ENCODE peak calls at places on chromosomes 13 and 19, in eight cellular contexts. One of them, this sample, is unnamed. For H3K9me3 and H3K4me1, the result is how much of the 10 kb centered on the place peaks cover.

GRCh38 chr13:113224486-113224885 is 15.1 kb downstream of the CUL4A start:
- DNase-seq in heart right ventricle: peak
- DNase-seq in breast epithelium: no peak
- DNase-seq in left ventricle myocardium inferior: peak
- DNase-seq in aorta: no peak
- DNase-seq in K562: no peak
- DNase-seq in tibial nerve: no peak
- DNase-seq in Caco-2: no peak
- DNase-seq in this sample: peak

GRCh38 chr13:39249971-39250370 is 211.7 kb downstream of the NHLRC3 start:
- DNase-seq in heart right ventricle: no peak
- DNase-seq in breast epithelium: no peak
- DNase-seq in left ventricle myocardium inferior: no peak
- DNase-seq in aorta: no peak
- DNase-seq in K562: no peak
- DNase-seq in tibial nerve: no peak
- DNase-seq in Caco-2: no peak
- DNase-seq in this sample: no peak

GRCh38 chr19:14528419-14529253 is 758 bp upstream of the TECR start:
- DNase-seq in heart right ventricle: no peak
- DNase-seq in breast epithelium: no peak
- DNase-seq in left ventricle myocardium inferior: no peak
- DNase-seq in aorta: peak
- DNase-seq in K562: no peak
- DNase-seq in tibial nerve: no peak
- DNase-seq in Caco-2: no peak
- DNase-seq in this sample: no peak

GRCh38 chr19:7533281-7533819 is 2.2 kb upstream of the PNPLA6 start:
- DNase-seq in heart right ventricle: peak
- DNase-seq in breast epithelium: no peak
- DNase-seq in left ventricle myocardium inferior: peak
- DNase-seq in aorta: peak
- DNase-seq in K562: no peak
- DNase-seq in tibial nerve: peak
- DNase-seq in Caco-2: no peak
- DNase-seq in this sample: peak

GRCh38 chr19:18636183-18636968 is 452 bp upstream of the KLHL26 start:
- DNase-seq in heart right ventricle: peak
- DNase-seq in breast epithelium: peak
- DNase-seq in left ventricle myocardium inferior: peak
- DNase-seq in aorta: peak
- DNase-seq in K562: peak
- DNase-seq in tibial nerve: peak
- DNase-seq in Caco-2: peak
- DNase-seq in this sample: peak

GRCh38 chr13:113635709-113636108 is 22.3 kb downstream of the ATP4B start:
- DNase-seq in heart right ventricle: no peak
- DNase-seq in breast epithelium: peak
- DNase-seq in left ventricle myocardium inferior: peak
- DNase-seq in aorta: peak
- DNase-seq in K562: no peak
- DNase-seq in tibial nerve: no peak
- DNase-seq in Caco-2: no peak
- DNase-seq in this sample: no peak

GRCh38 chr13:38008636-38009035 is 139.1 kb upstream of the TRPC4 start:
- DNase-seq in heart right ventricle: no peak
- DNase-seq in breast epithelium: no peak
- DNase-seq in left ventricle myocardium inferior: no peak
- DNase-seq in aorta: no peak
- DNase-seq in K562: peak
- DNase-seq in tibial nerve: peak
- DNase-seq in Caco-2: no peak
- DNase-seq in this sample: no peak

GRCh38 chr13:114071441-114071840 is 61.0 kb downstream of the RASA3 start:
- DNase-seq in heart right ventricle: no peak
- DNase-seq in breast epithelium: peak
- DNase-seq in left ventricle myocardium inferior: no peak
- DNase-seq in aorta: peak
- DNase-seq in K562: no peak
- DNase-seq in tibial nerve: no peak
- DNase-seq in Caco-2: no peak
- DNase-seq in this sample: peak

GRCh38 chr13:113650275-113650674 is 7.7 kb downstream of the ATP4B start:
- DNase-seq in heart right ventricle: no peak
- DNase-seq in breast epithelium: peak
- DNase-seq in left ventricle myocardium inferior: peak
- DNase-seq in aorta: peak
- DNase-seq in K562: no peak
- DNase-seq in tibial nerve: no peak
- DNase-seq in Caco-2: no peak
- DNase-seq in this sample: peak

GRCh38 chr13:22110368-22110767 is 439.5 kb downstream of the FGF9 start:
- DNase-seq in heart right ventricle: no peak
- DNase-seq in breast epithelium: no peak
- DNase-seq in left ventricle myocardium inferior: no peak
- DNase-seq in aorta: peak
- DNase-seq in K562: no peak
- DNase-seq in tibial nerve: no peak
- DNase-seq in Caco-2: no peak
- DNase-seq in this sample: no peak

GRCh38 chr19:46082728-46083050 is 41.8 kb downstream of the IGFL3 start:
- DNase-seq in heart right ventricle: no peak
- DNase-seq in breast epithelium: no peak
- DNase-seq in left ventricle myocardium inferior: no peak
- DNase-seq in aorta: no peak
- DNase-seq in K562: no peak
- DNase-seq in tibial nerve: no peak
- DNase-seq in Caco-2: no peak
- DNase-seq in this sample: no peak

GRCh38 chr13:72728290-72728605 is 525 bp downstream of the BORA start:
- DNase-seq in heart right ventricle: no peak
- DNase-seq in breast epithelium: no peak
- DNase-seq in left ventricle myocardium inferior: no peak
- DNase-seq in aorta: no peak
- DNase-seq in K562: peak
- DNase-seq in tibial nerve: no peak
- DNase-seq in Caco-2: no peak
- DNase-seq in this sample: no peak

GRCh38 chr13:20399961-20400360 is 125.7 kb downstream of the CRYL1 start:
- DNase-seq in heart right ventricle: no peak
- DNase-seq in breast epithelium: no peak
- DNase-seq in left ventricle myocardium inferior: no peak
- DNase-seq in aorta: no peak
- DNase-seq in K562: no peak
- DNase-seq in tibial nerve: no peak
- DNase-seq in Caco-2: no peak
- DNase-seq in this sample: no peak

GRCh38 chr13:73412933-73413332 is 354.1 kb downstream of the KLF5 start:
- DNase-seq in heart right ventricle: no peak
- DNase-seq in breast epithelium: no peak
- DNase-seq in left ventricle myocardium inferior: no peak
- DNase-seq in aorta: no peak
- DNase-seq in K562: no peak
- DNase-seq in tibial nerve: no peak
- DNase-seq in Caco-2: no peak
- DNase-seq in this sample: no peak

GRCh38 chr19:662207-662961 is 630 bp downstream of the RNF126 start:
- DNase-seq in heart right ventricle: no peak
- DNase-seq in breast epithelium: no peak
- DNase-seq in left ventricle myocardium inferior: no peak
- DNase-seq in aorta: no peak
- DNase-seq in K562: peak
- DNase-seq in tibial nerve: no peak
- DNase-seq in Caco-2: peak
- DNase-seq in this sample: peak

GRCh38 chr19:1624458-1624857 is 19.2 kb upstream of the UQCR11 start:
- DNase-seq in heart right ventricle: peak
- DNase-seq in breast epithelium: no peak
- DNase-seq in left ventricle myocardium inferior: peak
- DNase-seq in aorta: peak
- DNase-seq in K562: peak
- DNase-seq in tibial nerve: peak
- DNase-seq in Caco-2: peak
- DNase-seq in this sample: peak

GRCh38 chr13:76293346-76293745 is 592.9 kb downstream of the KCTD12 start:
- DNase-seq in heart right ventricle: no peak
- DNase-seq in breast epithelium: no peak
- DNase-seq in left ventricle myocardium inferior: no peak
- DNase-seq in aorta: no peak
- DNase-seq in K562: no peak
- DNase-seq in tibial nerve: no peak
- DNase-seq in Caco-2: no peak
- DNase-seq in this sample: no peak

GRCh38 chr13:35512271-35512920 is 35.9 kb upstream of the MAB21L1 start:
- DNase-seq in heart right ventricle: no peak
- DNase-seq in breast epithelium: no peak
- DNase-seq in left ventricle myocardium inferior: no peak
- DNase-seq in aorta: no peak
- DNase-seq in K562: no peak
- DNase-seq in tibial nerve: peak
- DNase-seq in Caco-2: no peak
- DNase-seq in this sample: no peak

GRCh38 chr19:51639916-51640315 is 6.7 kb downstream of the SIGLEC14 start:
- DNase-seq in heart right ventricle: no peak
- DNase-seq in breast epithelium: no peak
- DNase-seq in left ventricle myocardium inferior: no peak
- DNase-seq in aorta: no peak
- DNase-seq in K562: no peak
- DNase-seq in tibial nerve: no peak
- DNase-seq in Caco-2: no peak
- DNase-seq in this sample: no peak
- H3K9me3 ChIP-seq in heart right ventricle: under half
- H3K9me3 ChIP-seq in breast epithelium: under half
- H3K9me3 ChIP-seq in left ventricle myocardium inferior: under half
- H3K9me3 ChIP-seq in aorta: under half
- H3K9me3 ChIP-seq in K562: under half
- H3K9me3 ChIP-seq in tibial nerve: under half
- H3K9me3 ChIP-seq in Caco-2: under half
- H3K9me3 ChIP-seq in this sample: under half

DNA sequence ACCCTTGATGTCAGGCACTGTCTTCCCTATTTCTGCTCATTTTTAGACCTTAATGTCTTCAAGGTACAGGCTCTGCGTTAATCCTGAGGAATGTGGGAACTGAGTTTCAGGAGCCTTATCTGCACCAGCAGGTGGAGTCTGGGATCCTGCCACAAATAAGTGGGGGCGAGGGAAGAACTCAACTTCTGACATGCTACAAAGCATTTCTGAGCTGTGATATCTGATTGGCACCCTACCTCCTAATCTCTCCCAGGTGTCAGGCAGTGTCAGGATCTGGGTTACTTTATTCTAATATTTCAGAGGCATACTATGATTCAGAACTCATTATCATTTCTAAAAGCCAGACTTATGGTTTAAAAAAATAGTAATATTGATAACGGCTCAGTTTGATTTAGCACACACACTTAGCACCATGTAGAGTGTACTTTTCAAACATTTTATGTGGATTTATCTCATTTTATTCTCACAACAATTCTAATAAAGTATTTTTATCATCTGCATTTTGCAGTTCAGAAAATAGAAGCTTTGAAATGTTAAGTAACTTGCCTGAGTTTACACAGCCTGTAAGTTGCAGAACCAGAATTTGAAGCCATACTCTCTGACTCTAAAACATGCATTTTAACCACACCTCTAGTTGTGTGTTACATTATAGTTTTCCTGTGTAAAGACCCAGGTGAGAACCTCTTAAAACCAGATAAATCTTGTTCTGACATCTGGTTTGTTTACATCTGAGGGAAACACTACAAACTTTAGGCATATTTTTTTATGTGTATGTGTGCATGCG is 358.6 kb downstream of the TDRD3 start:
- DNase-seq in heart right ventricle: no peak
- DNase-seq in breast epithelium: no peak
- DNase-seq in left ventricle myocardium inferior: no peak
- DNase-seq in aorta: no peak
- DNase-seq in K562: no peak
- DNase-seq in tibial nerve: no peak
- DNase-seq in Caco-2: peak
- DNase-seq in this sample: no peak
- H3K4me1 ChIP-seq in heart right ventricle: under half
- H3K4me1 ChIP-seq in breast epithelium: under half
- H3K4me1 ChIP-seq in left ventricle myocardium inferior: under half
- H3K4me1 ChIP-seq in aorta: under half
- H3K4me1 ChIP-seq in K562: under half
- H3K4me1 ChIP-seq in tibial nerve: under half
- H3K4me1 ChIP-seq in Caco-2: under half
- H3K4me1 ChIP-seq in this sample: under half

DNA sequence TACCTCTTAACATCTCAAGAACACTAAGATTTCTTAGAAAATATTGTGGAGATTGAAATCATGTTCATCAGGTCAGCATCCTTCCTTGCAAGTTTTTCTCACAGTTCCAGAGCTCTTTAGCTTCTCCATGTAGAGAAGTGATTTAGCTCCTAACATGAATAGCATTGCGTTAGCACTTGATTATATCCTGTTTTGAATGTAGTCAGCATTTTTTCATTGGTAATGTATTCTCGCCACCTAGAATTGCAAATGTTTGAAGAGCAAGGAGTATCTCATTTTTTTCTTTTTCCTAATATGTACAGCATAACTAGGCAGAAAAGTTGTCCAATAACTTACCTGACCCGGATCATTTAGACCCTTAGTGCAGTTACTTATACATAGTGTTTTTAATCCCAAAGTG is 6.6 kb downstream of the ZNF470 start:
- DNase-seq in heart right ventricle: no peak
- DNase-seq in breast epithelium: no peak
- DNase-seq in left ventricle myocardium inferior: no peak
- DNase-seq in aorta: no peak
- DNase-seq in K562: no peak
- DNase-seq in tibial nerve: no peak
- DNase-seq in Caco-2: no peak
- DNase-seq in this sample: no peak
- H3K9me3 ChIP-seq in heart right ventricle: half or more
- H3K9me3 ChIP-seq in breast epithelium: half or more
- H3K9me3 ChIP-seq in left ventricle myocardium inferior: half or more
- H3K9me3 ChIP-seq in aorta: under half
- H3K9me3 ChIP-seq in K562: under half
- H3K9me3 ChIP-seq in tibial nerve: under half
- H3K9me3 ChIP-seq in Caco-2: half or more
- H3K9me3 ChIP-seq in this sample: under half

DNA sequence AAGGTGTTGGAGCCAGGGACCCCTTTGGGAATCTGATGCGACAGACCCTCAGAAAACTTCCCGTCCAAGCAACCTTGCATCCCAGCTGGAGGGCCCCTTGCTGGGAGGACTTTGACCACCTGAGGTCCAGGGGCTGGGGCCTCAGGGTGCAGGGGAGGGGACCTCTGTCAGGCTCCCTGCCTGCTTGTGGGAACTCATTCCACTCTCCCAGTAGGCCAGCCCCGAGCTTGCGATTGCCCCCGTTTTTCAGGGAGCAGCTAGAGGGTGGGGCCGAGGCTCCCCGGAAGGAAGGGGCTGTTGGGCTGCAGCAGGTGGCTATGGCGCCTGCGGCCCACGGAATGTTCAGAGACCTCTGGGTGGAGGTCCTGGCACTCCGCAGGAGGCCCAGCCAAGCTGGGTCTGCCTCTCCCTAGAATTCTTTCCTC is 2.8 kb downstream of the GNA11 start:
- DNase-seq in heart right ventricle: no peak
- DNase-seq in breast epithelium: no peak
- DNase-seq in left ventricle myocardium inferior: no peak
- DNase-seq in aorta: no peak
- DNase-seq in K562: no peak
- DNase-seq in tibial nerve: no peak
- DNase-seq in Caco-2: peak
- DNase-seq in this sample: no peak
- H3K4me1 ChIP-seq in heart right ventricle: half or more
- H3K4me1 ChIP-seq in breast epithelium: under half
- H3K4me1 ChIP-seq in left ventricle myocardium inferior: half or more
- H3K4me1 ChIP-seq in aorta: under half
- H3K4me1 ChIP-seq in K562: under half
- H3K4me1 ChIP-seq in tibial nerve: under half
- H3K4me1 ChIP-seq in Caco-2: under half
- H3K4me1 ChIP-seq in this sample: half or more